ENCODE peak calls at places on chromosome 6, in ten cellular contexts. D is body of pancreas, U is cardiac fibroblast, S is neural crest cell, K is natural killer cell, V is pancreas, W is brain microvascular endothelial cell, J is fibroblast of pulmonary artery, N is choroid plexus epithelial cell, P is esophagus squamous epithelium. L is an unnamed sample.
A peak's percentile ranks its signal among the peaks of the same experiment; 100 is the strongest.

GRCh38 chr6:122803056-122803695 is 14.1 kb downstream of the SMPDL3A start:
- DNase-seq in D (no peak), U (peak; percentile 34), S (no peak), K (no peak), V (no peak), W (peak; percentile 16), J (peak; percentile 67), N (peak; percentile 85), P (no peak), L (no peak)

GRCh38 chr6:156347251-156348049 is 429.7 kb upstream of the ARID1B start:
- DNase-seq in D (no peak), U (no peak), S (no peak), K (no peak), V (no peak), W (no peak), J (no peak), N (peak; percentile 2), P (no peak), L (no peak)

GRCh38 chr6:104940881-104941693 is 15.8 kb upstream of the LIN28B start:
- DNase-seq in D (no peak), U (peak; percentile 43), S (peak; percentile 82), K (no peak), V (peak; percentile 16), W (no peak), J (peak; percentile 56), N (peak; percentile 50), P (no peak), L (peak; percentile 48)

GRCh38 chr6:8462169-8462568 is 26.8 kb upstream of the SLC35B3 start:
- DNase-seq in D (no peak), U (no peak), S (no peak), K (no peak), V (no peak), W (no peak), J (no peak), N (no peak), P (no peak), L (no peak)

GRCh38 chr6:109527989-109528388 is 45.0 kb upstream of the ZBTB24 start:
- DNase-seq in D (no peak), U (no peak), S (no peak), K (no peak), V (no peak), W (no peak), J (peak; percentile 30), N (peak; percentile 39), P (no peak), L (no peak)

GRCh38 chr6:30612687-30613248 is 4.3 kb downstream of the PPP1R10 start:
- DNase-seq in D (no peak), U (peak; percentile 51), S (no peak), K (no peak), V (no peak), W (peak; percentile 38), J (peak; percentile 37), N (peak; percentile 81), P (no peak), L (no peak)

GRCh38 chr6:98670045-98670746 is 164.2 kb upstream of the POU3F2 start:
- DNase-seq in D (no peak), U (no peak), S (no peak), K (no peak), V (no peak), W (no peak), J (no peak), N (no peak), P (no peak), L (no peak)

GRCh38 chr6:167906899-167907298 is 80.2 kb downstream of the AFDN start:
- DNase-seq in D (peak; percentile 51), U (peak; percentile 5), S (no peak), K (no peak), V (no peak), W (peak; percentile 12), J (peak; percentile 39), N (peak; percentile 40), P (no peak), L (no peak)

GRCh38 chr6:154411076-154411475 is 54.5 kb upstream of the IPCEF1 start:
- DNase-seq in D (no peak), U (no peak), S (no peak), K (no peak), V (no peak), W (no peak), J (no peak), N (peak; percentile 62), P (no peak), L (no peak)

GRCh38 chr6:154410619-154411044 is 54.0 kb upstream of the IPCEF1 start:
- DNase-seq in D (peak; percentile 56), U (peak; percentile 96), S (no peak), K (no peak), V (peak; percentile 31), W (peak; percentile 94), J (peak; percentile 97), N (peak; percentile 98), P (no peak), L (no peak)

GRCh38 chr6:154407440-154407839 is 50.8 kb upstream of the IPCEF1 start:
- DNase-seq in D (no peak), U (no peak), S (no peak), K (no peak), V (no peak), W (no peak), J (no peak), N (no peak), P (no peak), L (no peak)

GRCh38 chr6:154410215-154410614 is 53.6 kb upstream of the IPCEF1 start:
- DNase-seq in D (no peak), U (no peak), S (no peak), K (no peak), V (no peak), W (no peak), J (no peak), N (no peak), P (no peak), L (no peak)

DNA sequence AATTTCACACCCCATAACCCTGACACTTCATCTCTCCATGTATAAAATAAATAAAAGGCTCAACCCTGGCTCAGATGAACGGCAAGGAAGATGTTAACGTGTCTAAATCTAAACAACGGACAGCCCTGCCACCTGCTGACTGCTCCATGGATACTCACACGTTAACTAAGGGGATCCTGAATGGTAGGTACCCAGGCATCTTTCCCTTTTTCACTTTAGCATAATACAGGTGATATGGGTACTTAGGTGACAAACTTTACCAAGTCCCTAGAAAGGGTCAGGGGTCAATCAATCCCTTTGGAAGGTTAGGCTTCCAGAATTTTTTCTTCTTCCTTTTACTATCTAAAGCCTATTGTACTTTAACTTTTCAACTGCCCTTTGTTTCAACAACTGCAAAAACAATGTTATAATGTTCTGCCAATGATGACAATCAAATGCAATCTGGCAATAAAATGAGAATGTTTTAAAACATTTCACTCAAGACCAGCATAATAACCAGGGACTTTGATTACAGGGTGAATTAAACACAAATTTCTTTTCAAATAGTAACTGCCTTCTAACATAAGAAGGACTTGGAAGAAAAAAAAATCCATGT is 52.4 kb upstream of the IPCEF1 start:
- DNase-seq in D (no peak), U (peak; percentile 54), S (no peak), K (no peak), V (no peak), W (peak; percentile 62), J (peak; percentile 52), N (peak; percentile 83), P (no peak), L (no peak)
- TF ChIP-seq CTCF in D (no peak), U (peak; percentile 36), S (peak; percentile 41), K (no peak), V (no peak), W (peak; percentile 68), J (peak; percentile 42), N (peak; percentile 77), P (peak; percentile 39), L (no peak)

GRCh38 chr6:116568851-116569755 is 2.2 kb upstream of the RWDD1 start:
- DNase-seq in D (no peak), U (no peak), S (no peak), K (no peak), V (no peak), W (no peak), J (no peak), N (no peak), P (no peak), L (no peak)

GRCh38 chr6:116572162-116572561 is 858 bp downstream of the RWDD1 start:
- DNase-seq in D (peak; percentile 27), U (peak; percentile 46), S (no peak), K (no peak), V (peak; percentile 18), W (peak; percentile 29), J (peak; percentile 42), N (peak; percentile 61), P (no peak), L (no peak)

GRCh38 chr6:116571683-116572000 is 338 bp downstream of the RWDD1 start:
- DNase-seq in D (no peak), U (no peak), S (no peak), K (no peak), V (no peak), W (no peak), J (no peak), N (no peak), P (no peak), L (no peak)

GRCh38 chr6:116568111-116568510 is 3.2 kb upstream of the RWDD1 start:
- DNase-seq in D (no peak), U (no peak), S (no peak), K (no peak), V (no peak), W (no peak), J (no peak), N (no peak), P (no peak), L (no peak)

DNA sequence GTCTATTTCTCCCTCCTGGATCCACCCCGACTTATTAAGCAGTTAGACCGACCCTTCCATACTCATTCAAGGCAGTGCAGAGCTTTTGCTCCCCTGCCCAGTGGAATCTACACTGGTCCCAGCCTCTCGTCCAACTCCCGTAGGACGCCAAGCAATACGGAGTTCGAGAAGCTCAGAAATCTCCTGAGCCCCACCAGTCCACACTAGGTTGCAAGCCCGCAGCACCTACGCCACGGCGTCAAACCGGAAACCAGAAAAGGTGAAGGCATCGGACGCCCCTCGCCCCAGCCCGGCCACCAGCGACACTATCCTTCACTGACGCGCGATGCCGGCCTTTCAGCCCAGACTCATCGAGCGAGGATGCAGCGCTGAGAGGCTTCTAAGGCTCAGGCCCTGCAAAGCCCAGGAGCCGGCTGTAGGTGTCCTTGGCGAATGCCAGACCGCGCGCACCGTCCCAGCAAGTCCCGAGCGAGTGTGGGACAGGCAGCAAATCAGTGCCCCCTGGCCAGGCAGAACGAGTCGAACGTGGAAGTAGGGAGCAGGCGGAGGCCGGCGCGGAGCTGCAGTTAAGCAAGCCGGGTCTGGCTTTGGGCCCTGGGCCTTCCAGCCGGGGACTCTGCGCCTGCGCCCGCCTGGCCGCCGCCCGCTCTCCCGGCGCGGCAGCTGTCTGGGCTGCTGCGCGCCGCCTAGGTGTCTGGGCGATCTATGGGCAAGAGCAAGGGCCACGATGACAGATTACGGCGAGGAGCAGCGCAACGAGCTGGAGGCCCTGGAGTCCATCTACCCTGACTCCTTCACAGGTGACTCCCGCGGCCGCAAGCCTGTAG is at the start of gene RWDD1:
- DNase-seq in D (peak; percentile 99), U (peak; percentile 100), S (peak; percentile 96), K (peak; percentile 96), V (peak; percentile 99), W (peak; percentile 100), J (peak; percentile 100), N (peak; percentile 100), P (peak; percentile 96), L (peak; percentile 96)
- TF ChIP-seq CTCF in D (peak; percentile 27), U (no peak), S (no peak), K (no peak), V (no peak), W (no peak), J (no peak), N (no peak), P (no peak), L (peak; percentile 7)

GRCh38 chr6:101650402-101651100 is 257.0 kb downstream of the GRIK2 start:
- DNase-seq in D (no peak), U (no peak), S (no peak), K (no peak), V (no peak), W (no peak), J (no peak), N (no peak), P (no peak), L (no peak)

GRCh38 chr6:101640131-101640530 is 246.6 kb downstream of the GRIK2 start:
- DNase-seq in D (no peak), U (no peak), S (no peak), K (no peak), V (no peak), W (no peak), J (peak; percentile 17), N (peak; percentile 5), P (no peak), L (no peak)

DNA sequence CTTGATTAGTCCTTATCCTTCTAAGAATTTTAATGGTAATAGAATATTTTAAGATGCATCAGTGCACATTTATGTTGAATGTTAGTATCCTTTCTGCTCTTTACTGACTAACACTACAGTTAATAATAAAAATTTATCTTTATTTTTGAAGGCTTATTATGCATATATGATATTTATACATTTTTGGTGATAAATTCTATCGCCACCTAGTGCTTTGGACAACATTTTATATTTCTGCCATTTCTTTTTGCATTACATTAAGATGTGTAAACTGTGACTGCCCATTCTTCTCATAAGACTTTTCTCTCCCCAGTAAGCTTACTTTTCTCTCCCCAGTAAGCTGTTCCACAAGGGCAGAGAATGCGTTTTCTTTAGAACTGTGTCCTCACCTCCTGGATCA is 252.3 kb downstream of the GRIK2 start:
- DNase-seq in D (no peak), U (no peak), S (no peak), K (no peak), V (no peak), W (no peak), J (no peak), N (peak; percentile 12), P (no peak), L (no peak)
- TF ChIP-seq CTCF in D (no peak), U (no peak), S (no peak), K (no peak), V (no peak), W (no peak), J (no peak), N (peak; percentile 33), P (no peak), L (no peak)

DNA sequence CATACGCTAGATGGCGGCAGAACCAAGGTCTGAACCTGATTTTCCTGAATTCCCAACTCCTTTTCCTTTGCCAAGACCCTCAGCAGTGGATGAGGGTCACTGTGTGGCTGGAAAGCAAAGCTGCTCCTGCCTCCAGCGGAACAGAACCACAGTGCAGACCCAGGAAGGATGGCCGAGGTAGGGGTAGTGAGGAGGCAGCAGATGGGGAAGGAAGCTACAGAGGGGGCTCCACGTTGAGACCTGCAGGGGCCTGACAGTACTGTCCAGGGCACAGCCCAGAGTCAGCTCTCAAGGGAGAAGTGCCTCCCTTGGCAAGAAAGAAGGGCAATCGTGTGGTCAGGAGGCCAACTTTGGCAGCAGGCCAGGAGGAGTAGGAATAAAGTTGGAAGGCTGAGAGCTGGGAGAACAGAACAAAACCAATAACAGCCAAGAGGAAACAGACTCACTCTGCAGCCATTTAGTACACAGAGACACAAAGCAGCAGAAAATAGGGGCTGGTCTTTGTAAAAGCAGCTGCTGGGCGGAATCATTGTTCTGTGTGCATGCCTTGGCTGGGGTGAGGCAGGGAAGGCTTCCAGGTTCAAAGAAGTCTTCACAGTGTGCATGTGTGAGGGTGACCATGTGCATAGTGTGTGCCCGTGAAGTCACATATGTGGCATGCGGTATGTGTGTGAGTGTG is 3.1 kb downstream of the GABRR2 start:
- DNase-seq in D (peak; percentile 57), U (peak; percentile 86), S (peak; percentile 30), K (no peak), V (peak; percentile 37), W (peak; percentile 33), J (peak; percentile 90), N (peak; percentile 54), P (no peak), L (no peak)
- TF ChIP-seq CTCF in D (peak; percentile 58), U (peak; percentile 64), S (peak; percentile 52), K (no peak), V (no peak), W (peak; percentile 76), J (peak; percentile 65), N (peak; percentile 81), P (peak; percentile 32), L (no peak)

L was measured in mesothelial cell of epicardium.